ENCODE peak calls at places on chromosomes 13 and 19, in ten cellular contexts. H, F, K, Q, C, U, X, Y, T and A are unnamed samples.

GRCh38 chr19:57167385-57167784 is at the start of gene DUXA:
- DNase-seq in H (no peak), X (no peak), T (no peak), F (no peak), C (no peak), K (no peak), Y (no peak), Q (no peak), U (no peak), A (no peak)

GRCh38 chr13:110352735-110353134 is 45.7 kb downstream of the COL4A2 start:
- DNase-seq in K (peak), X (no peak), U (no peak), Q (no peak), Y (no peak), H (no peak), C (no peak), F (no peak), T (no peak), A (no peak)

GRCh38 chr19:17079710-17080440 is 4.3 kb downstream of the MYO9B start:
- DNase-seq in X (peak), T (no peak), K (peak), H (peak), U (peak), Y (peak), Q (no peak), C (peak), F (peak), A (peak)

GRCh38 chr13:30454991-30455390 is 10.7 kb downstream of the HMGB1 start:
- DNase-seq in K (no peak), Y (no peak), H (no peak), C (no peak), U (no peak), Q (no peak), X (no peak), F (no peak), T (no peak), A (no peak)

GRCh38 chr19:5749505-5749904 is 29.1 kb downstream of the CATSPERD start:
- DNase-seq in T (no peak), U (no peak), F (no peak), H (no peak), Q (no peak), K (no peak), C (no peak), Y (no peak), X (no peak), A (no peak)

GRCh38 chr19:11059511-11060358 is 29.5 kb upstream of the LDLR start:
- DNase-seq in C (no peak), Q (no peak), F (no peak), H (no peak), X (no peak), K (no peak), Y (no peak), T (no peak), U (no peak), A (no peak)

GRCh38 chr19:33705090-33705847 is 83.5 kb downstream of the CHST8 start:
- DNase-seq in Q (no peak), Y (no peak), U (no peak), F (no peak), C (no peak), T (no peak), K (no peak), X (no peak), H (no peak), A (no peak)

GRCh38 chr19:41219924-41220567 is 1.0 kb downstream of the AXL start:
- DNase-seq in H (no peak), Q (no peak), X (peak), C (no peak), K (no peak), U (no peak), Y (peak), T (no peak), F (no peak), A (no peak)

GRCh38 chr13:48976677-48977625 is 1.2 kb downstream of the FNDC3A start:
- DNase-seq in Q (no peak), K (no peak), Y (peak), F (no peak), H (no peak), X (peak), U (peak), C (peak), T (peak), A (peak)